ENCODE peak calls at places on chromosomes 1 and 21, in six cellular contexts. J is psoas muscle; E is dorsolateral prefrontal cortex; H is adrenal gland; P is lung; A is CD8-positive, alpha-beta T cell. W is an unnamed sample.

GRCh38 chr1:15424146-15424667 is 14.0 kb upstream of the CTRC start:
- DNase-seq in J (peak; percentile 22), E (no peak), H (no peak), P (no peak), A (no peak), W (peak; percentile 91)

GRCh38 chr1:151356668-151357067 is 9.6 kb upstream of the RFX5 start:
- DNase-seq in J (no peak), E (no peak), H (no peak), P (no peak), A (no peak), W (no peak)

GRCh38 chr1:28986296-28986910 is 72.0 kb downstream of the EPB41 start:
- DNase-seq in J (no peak), E (no peak), H (no peak), P (no peak), A (no peak), W (no peak)

GRCh38 chr1:110308247-110308646 is 30.9 kb upstream of the RBM15 start:
- DNase-seq in J (no peak), E (no peak), H (no peak), P (no peak), A (no peak), W (no peak)

GRCh38 chr1:221164029-221164428 is 284.8 kb downstream of the HLX start:
- DNase-seq in J (no peak), E (no peak), H (no peak), P (no peak), A (no peak), W (no peak)

GRCh38 chr1:36888811-36889477 is 145.4 kb downstream of the GRIK3 start:
- DNase-seq in J (no peak), E (no peak), H (peak; percentile 11), P (peak; percentile 19), A (no peak), W (no peak)

GRCh38 chr1:42692461-42692860 is 10.2 kb downstream of the YBX1 start:
- DNase-seq in J (no peak), E (no peak), H (no peak), P (no peak), A (no peak), W (no peak)

GRCh38 chr21:23899561-23899960 is 1707.7 kb downstream of the MRPL39 start:
- DNase-seq in J (no peak), E (no peak), H (no peak), P (no peak), A (no peak), W (no peak)

GRCh38 chr1:147169840-147170674 is 2.2 kb downstream of the PRKAB2 start:
- DNase-seq in J (no peak), E (no peak), H (no peak), P (no peak), A (no peak), W (no peak)

GRCh38 chr1:197965132-197965707 is 48.0 kb downstream of the LHX9 start:
- DNase-seq in J (no peak), E (no peak), H (no peak), P (no peak), A (no peak), W (no peak)

GRCh38 chr1:18069903-18070302 is 37.7 kb upstream of the IGSF21 start:
- DNase-seq in J (no peak), E (no peak), H (no peak), P (no peak), A (peak; percentile 51), W (no peak)

GRCh38 chr1:160211010-160211790 is 6.0 kb downstream of the PEA15 start:
- DNase-seq in J (no peak), E (peak; percentile 81), H (peak; percentile 61), P (no peak), A (no peak), W (no peak)

GRCh38 chr1:234489692-234490065 is 10.7 kb upstream of the TARBP1 start:
- DNase-seq in J (no peak), E (no peak), H (no peak), P (no peak), A (no peak), W (no peak)

GRCh38 chr1:157490337-157491165 is 61.8 kb downstream of the FCRL5 start:
- DNase-seq in J (peak; percentile 59), E (no peak), H (peak; percentile 86), P (peak; percentile 75), A (no peak), W (peak; percentile 80)

GRCh38 chr1:22971161-22972062 is 1.3 kb downstream of the LACTBL1 start:
- DNase-seq in J (no peak), E (no peak), H (peak; percentile 25), P (no peak), A (no peak), W (no peak)

GRCh38 chr1:244662604-244663003 is 9.7 kb downstream of the DESI2 start:
- DNase-seq in J (no peak), E (no peak), H (no peak), P (no peak), A (no peak), W (no peak)

GRCh38 chr1:15452216-15452615 is 4.3 kb upstream of the CELA2A start:
- DNase-seq in J (no peak), E (no peak), H (no peak), P (no peak), A (no peak), W (no peak)

GRCh38 chr1:12640237-12640957 is 3.5 kb upstream of the AADACL4 start:
- DNase-seq in J (peak; percentile 5), E (no peak), H (no peak), P (no peak), A (no peak), W (no peak)

GRCh38 chr1:100397681-100398080 is 45.4 kb downstream of the CDC14A start:
- DNase-seq in J (no peak), E (no peak), H (no peak), P (no peak), A (no peak), W (no peak)

DNA sequence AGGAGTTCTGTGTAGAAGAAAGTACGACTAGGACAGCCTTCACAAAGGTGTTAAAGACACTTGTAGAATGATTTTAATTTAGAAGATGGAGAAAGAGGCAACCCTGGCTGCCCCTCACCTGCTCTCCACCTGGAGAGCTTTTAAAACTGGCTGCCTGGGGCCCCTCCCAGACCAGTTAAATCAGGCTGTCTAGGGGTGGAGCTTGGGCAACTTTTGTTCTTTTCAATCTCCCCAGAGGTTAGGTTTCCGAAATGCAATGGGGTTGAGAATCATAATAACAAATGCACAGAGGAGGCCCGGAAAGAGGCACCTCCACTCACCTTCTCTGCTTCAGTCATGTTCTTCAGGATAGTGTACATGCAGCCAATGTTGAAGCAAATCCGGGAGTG is 429 bp downstream of the NCF2 start:
- DNase-seq in J (no peak), E (no peak), H (no peak), P (no peak), A (no peak), W (no peak)
- H3K4me3 ChIP-seq in J (peak overlapping the region; percentile 41), E (no peak overlapping the region), H (no peak overlapping the region), P (peak overlapping the region; percentile 19), A (no peak overlapping the region), W (peak overlapping the region; percentile 29)

GRCh38 chr1:164589408-164589807 is 30.4 kb downstream of the PBX1 start:
- DNase-seq in J (no peak), E (no peak), H (no peak), P (no peak), A (no peak), W (no peak)

GRCh38 chr1:164590592-164590991 is 31.6 kb downstream of the PBX1 start:
- DNase-seq in J (no peak), E (no peak), H (no peak), P (no peak), A (no peak), W (no peak)

GRCh38 chr1:164591858-164592257 is 32.9 kb downstream of the PBX1 start:
- DNase-seq in J (no peak), E (no peak), H (no peak), P (no peak), A (no peak), W (no peak)

GRCh38 chr1:164588388-164589341 is 29.7 kb downstream of the PBX1 start:
- DNase-seq in J (peak; percentile 81), E (no peak), H (peak; percentile 77), P (no peak), A (no peak), W (no peak)

DNA sequence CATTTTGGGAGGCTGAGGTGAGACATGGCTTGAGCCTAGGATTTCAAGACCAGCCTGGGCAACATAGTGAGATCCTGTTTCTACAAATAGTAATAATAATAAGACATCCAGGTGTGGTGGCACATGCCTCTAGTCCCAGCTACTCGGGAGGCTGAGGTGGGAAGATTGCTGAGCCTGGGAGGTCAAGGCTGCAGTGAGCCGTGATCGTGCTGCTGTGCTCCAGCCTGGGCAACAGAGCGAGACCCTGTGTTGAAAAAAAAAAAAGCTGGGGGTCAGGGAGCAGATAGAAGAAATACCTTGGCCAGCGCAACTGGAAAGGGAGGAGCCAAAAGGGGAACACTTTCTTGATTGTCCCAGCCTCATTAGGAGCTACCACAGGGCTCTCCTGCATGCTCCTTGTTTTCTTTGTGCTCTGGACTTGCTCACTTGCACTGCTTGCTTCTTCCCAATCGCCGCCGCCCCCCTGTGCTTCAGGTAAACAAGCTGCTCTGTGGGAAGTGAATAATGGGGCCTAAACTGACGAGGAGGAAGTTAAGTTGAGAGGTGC is 31.1 kb downstream of the PBX1 start:
- DNase-seq in J (no peak), E (no peak), H (no peak), P (no peak), A (no peak), W (no peak)
- H3K4me3 ChIP-seq in J (no peak overlapping the region), E (no peak overlapping the region), H (no peak overlapping the region), P (no peak overlapping the region), A (no peak overlapping the region), W (no peak overlapping the region)

DNA sequence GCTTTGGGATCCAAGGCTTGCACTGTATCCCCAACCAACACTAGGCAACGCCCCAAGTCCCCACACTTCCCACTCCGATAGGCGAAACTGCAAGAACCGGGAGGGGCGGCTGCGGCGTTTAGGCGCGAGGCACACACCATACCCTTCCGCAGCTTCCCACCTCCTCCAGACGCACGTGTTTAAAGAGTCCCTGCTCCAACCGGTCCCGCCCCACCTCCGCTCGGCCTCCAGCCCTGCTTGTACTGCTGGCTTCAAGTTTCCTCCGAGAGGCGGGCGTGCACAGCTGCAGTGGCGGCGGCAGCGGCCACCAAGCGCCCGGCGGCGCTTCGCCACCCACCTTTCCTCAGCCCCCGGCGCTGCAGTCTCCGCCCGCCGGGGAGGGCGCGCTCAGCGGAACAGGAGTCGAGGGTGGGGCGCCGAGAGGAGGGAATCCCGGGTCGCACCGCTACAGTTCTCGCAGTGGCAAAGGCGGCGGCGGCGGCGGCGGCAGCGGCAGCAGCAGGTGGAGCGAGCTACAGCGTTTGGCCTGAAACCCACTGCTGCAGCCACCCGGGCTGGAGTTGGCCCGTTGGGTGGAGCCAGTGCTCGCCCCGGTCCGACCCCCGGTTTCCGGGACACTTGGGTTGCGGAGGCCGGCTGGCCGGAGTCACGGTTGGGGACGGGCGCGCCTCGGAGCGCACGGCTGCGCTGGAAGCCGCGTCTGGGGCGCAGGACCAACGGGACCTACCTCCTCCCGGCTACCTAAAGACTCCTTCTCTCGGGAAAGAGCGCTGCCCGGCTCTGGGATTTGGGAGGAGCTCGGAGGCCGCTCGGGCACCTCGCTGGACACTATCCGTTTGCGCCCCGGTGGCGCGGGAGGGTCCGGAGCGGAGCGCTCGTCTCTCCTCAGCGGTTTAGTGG is at the start of gene CNIH3:
- DNase-seq in J (peak; percentile 70), E (peak; percentile 68), H (no peak), P (no peak), A (no peak), W (peak; percentile 53)
- H3K4me3 ChIP-seq in J (peak within 1 kb of the TSS; percentile 78), E (peak within 1 kb of the TSS; percentile 59), H (no peak within 1 kb of the TSS), P (no peak within 1 kb of the TSS), A (peak within 1 kb of the TSS; percentile 17), W (peak within 1 kb of the TSS; percentile 62)

DNA sequence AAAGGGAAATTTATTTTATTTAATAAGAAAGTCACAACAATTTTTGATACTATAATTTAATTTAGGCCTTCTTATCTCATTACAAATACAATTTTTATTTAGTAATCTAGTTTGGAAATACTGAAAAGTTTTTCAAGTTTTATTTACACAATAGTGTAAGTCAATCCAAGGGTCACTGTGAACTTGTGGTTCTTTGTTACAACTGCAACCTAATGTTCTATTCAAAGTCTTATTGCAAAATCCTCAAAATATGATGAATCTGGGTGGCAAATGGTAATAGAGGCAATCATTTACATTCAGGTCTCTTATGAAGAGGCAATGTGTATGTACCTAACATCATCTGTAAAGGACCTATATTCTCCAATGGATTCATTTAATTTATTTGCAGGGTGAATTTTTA is 421.2 kb downstream of the DPYD start:
- DNase-seq in J (no peak), E (no peak), H (no peak), P (no peak), A (no peak), W (no peak)
- H3K4me3 ChIP-seq in J (no peak overlapping the region), E (no peak overlapping the region), H (no peak overlapping the region), P (no peak overlapping the region), A (no peak overlapping the region), W (no peak overlapping the region)